ENCODE peak calls at places on chromosomes 2 and 18, in six cellular contexts. Z, I, G, U, X and E are unnamed samples.

GRCh38 chr2:149001496-149001895 is 37.0 kb upstream of the LYPD6B start:
- DNase-seq in Z (no peak), I (no peak), G (no peak), U (no peak), X (no peak), E (no peak)

GRCh38 chr18:49980869-49981268 is 167.5 kb upstream of the ACAA2 start:
- DNase-seq in Z (no peak), I (no peak), G (no peak), U (no peak), X (no peak), E (no peak)

GRCh38 chr2:19973471-19973870 is 16.4 kb downstream of the WDR35 start:
- DNase-seq in Z (no peak), I (no peak), G (no peak), U (no peak), X (no peak), E (no peak)

GRCh38 chr2:55776479-55776878 is 82.8 kb upstream of the PNPT1 start:
- DNase-seq in Z (no peak), I (no peak), G (no peak), U (no peak), X (no peak), E (no peak)

GRCh38 chr2:27085670-27086089 is 892 bp upstream of the KHK start:
- DNase-seq in Z (peak), I (peak), G (no peak), U (no peak), X (peak), E (peak)

GRCh38 chr2:54258171-54258570 is 2.1 kb upstream of the TSPYL6 start:
- DNase-seq in Z (no peak), I (no peak), G (no peak), U (no peak), X (no peak), E (no peak)

GRCh38 chr18:36580266-36580665 is 248.5 kb downstream of the TPGS2 start:
- DNase-seq in Z (no peak), I (peak), G (peak), U (no peak), X (no peak), E (peak)

GRCh38 chr2:28342081-28342967 is 50.3 kb upstream of the FOSL2 start:
- DNase-seq in Z (no peak), I (peak), G (peak), U (no peak), X (no peak), E (peak)

GRCh38 chr2:83068706-83069105 is 1390.4 kb downstream of the SUCLG1 start:
- DNase-seq in Z (no peak), I (no peak), G (no peak), U (no peak), X (no peak), E (no peak)

GRCh38 chr2:200199576-200200263 is 106.8 kb upstream of the SPATS2L start:
- DNase-seq in Z (no peak), I (no peak), G (no peak), U (peak), X (no peak), E (no peak)
- TF ChIP-seq CTCF in Z (peak), I (no peak), G (no peak), U (peak), X (no peak), E (no peak)

GRCh38 chr2:45170976-45171514 is 161.8 kb upstream of the SIX2 start:
- DNase-seq in Z (no peak), I (peak), G (no peak), U (no peak), X (peak), E (no peak)
- TF ChIP-seq CTCF in Z (no peak), I (no peak), G (no peak), U (no peak), X (no peak), E (no peak)

DNA sequence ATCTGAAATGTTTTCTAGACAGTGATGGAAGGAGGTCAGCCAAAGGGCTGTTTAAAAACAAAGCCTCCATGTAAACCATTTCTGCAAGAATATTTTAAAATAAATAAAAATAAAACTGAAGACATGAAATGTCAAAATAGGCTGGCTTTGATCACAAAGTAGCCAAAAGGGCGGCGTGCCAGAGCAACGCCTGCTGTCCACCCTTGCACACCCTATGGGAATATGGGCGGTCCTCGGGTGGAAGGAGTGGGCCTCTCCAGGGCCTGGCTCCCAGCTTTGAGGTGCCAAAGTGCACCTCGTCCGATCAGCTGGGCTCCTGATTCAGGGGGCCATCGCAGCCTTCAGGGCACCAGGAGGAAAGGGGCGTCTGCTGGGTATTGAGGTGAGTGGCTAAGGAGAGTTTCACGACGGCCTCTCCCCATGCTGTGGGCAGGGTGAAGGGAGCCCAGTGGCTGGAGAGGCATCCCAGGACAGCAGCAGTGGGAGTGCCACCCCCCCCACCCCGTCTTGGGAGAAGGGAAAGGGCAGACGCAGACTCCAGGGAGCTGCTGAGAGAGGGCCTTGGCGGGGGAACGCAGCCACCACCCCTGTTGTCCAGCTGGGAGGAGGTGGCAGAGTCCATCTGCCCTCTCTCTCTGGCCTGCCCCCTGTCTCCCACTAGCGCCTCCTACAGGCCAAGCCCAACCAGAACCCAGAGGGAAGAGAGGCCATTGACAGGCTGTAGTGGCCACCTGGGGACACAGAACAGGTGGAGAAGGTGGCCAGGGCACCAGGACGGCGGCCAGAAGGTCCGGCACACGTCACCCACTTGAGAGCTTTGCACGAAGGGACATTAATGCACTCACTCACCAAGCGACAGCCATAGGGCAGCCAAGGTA is 5.7 kb upstream of the ERFE start:
- DNase-seq in Z (no peak), I (no peak), G (no peak), U (no peak), X (no peak), E (no peak)
- TF ChIP-seq CTCF in Z (no peak), I (peak), G (no peak), U (peak), X (no peak), E (peak)

GRCh38 chr2:118861741-118862140 is 14.3 kb upstream of the EN1 start:
- DNase-seq in Z (no peak), I (no peak), G (peak), U (no peak), X (no peak), E (no peak)

GRCh38 chr2:118861242-118861641 is 13.8 kb upstream of the EN1 start:
- DNase-seq in Z (no peak), I (no peak), G (no peak), U (no peak), X (no peak), E (no peak)

GRCh38 chr2:118860506-118860905 is 13.1 kb upstream of the EN1 start:
- DNase-seq in Z (no peak), I (no peak), G (no peak), U (no peak), X (no peak), E (no peak)

GRCh38 chr2:118864207-118864606 is 16.8 kb upstream of the EN1 start:
- DNase-seq in Z (no peak), I (no peak), G (no peak), U (no peak), X (no peak), E (no peak)

DNA sequence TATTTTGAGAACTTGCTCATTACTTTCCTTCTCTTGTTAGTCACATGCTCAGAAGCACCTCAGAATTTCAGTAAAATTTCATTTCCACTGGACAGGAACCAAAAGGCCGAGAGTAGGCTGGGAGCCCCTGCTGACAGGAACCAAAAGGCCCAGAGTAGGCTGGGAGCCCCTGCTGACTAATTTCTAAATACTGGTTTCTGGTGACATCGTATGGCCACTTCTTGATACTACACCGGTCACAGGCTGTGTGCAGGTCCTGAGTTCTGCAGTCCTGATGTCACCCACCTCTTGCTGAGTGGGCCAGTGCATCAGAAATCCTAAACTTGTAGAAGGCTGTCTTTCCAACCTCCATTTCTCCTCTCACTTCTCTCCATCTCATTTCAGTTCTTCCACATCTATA is 17.7 kb upstream of the EN1 start:
- DNase-seq in Z (no peak), I (no peak), G (peak), U (peak), X (peak), E (no peak)
- TF ChIP-seq CTCF in Z (peak), I (peak), G (peak), U (peak), X (peak), E (peak)

GRCh38 chr2:119049968-119050657 is 108.1 kb downstream of the MARCO start:
- DNase-seq in Z (no peak), I (no peak), G (no peak), U (peak), X (peak), E (no peak)
- TF ChIP-seq CTCF in Z (no peak), I (no peak), G (no peak), U (peak), X (no peak), E (no peak)

GRCh38 chr2:44389895-44390294 is 28.1 kb downstream of the CAMKMT start:
- DNase-seq in Z (no peak), I (no peak), G (no peak), U (no peak), X (no peak), E (no peak)
- TF ChIP-seq CTCF in Z (peak), I (peak), G (peak), U (peak), X (no peak), E (peak)

DNA sequence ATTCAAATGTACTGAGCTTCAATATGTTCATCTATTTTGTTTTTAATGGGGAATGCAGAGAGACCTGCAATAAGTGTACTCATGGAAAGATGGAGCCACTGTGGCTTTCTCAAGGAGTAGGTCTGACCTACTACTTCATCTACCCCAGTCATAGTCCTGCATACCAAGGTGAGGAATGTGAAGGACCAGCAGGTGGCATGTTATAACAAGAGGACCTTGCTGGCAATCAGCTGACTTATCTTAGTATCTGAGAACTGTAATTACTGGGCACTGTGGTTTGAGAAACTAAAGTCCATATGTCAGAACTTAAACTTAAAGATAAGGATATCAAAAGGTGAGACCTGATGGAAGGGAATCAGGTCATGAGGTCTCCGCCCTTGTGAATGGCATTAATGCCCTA is 1104.2 kb downstream of the BCL11A start:
- DNase-seq in Z (no peak), I (no peak), G (no peak), U (peak), X (no peak), E (no peak)
- TF ChIP-seq CTCF in Z (no peak), I (no peak), G (no peak), U (peak), X (no peak), E (no peak)

GRCh38 chr18:24446953-24447537 is 13.4 kb upstream of the HRH4 start:
- DNase-seq in Z (no peak), I (no peak), G (no peak), U (peak), X (no peak), E (no peak)
- TF ChIP-seq CTCF in Z (peak), I (no peak), G (peak), U (peak), X (no peak), E (no peak)

GRCh38 chr2:135585586-135585985 is 54.3 kb downstream of the R3HDM1 start:
- DNase-seq in Z (no peak), I (no peak), G (no peak), U (peak), X (no peak), E (no peak)
- TF ChIP-seq CTCF in Z (peak), I (no peak), G (peak), U (peak), X (no peak), E (peak)